ENCODE peak calls at places on chromosomes 11 and 22, in seven cellular contexts. V is heart left ventricle, R is adrenal gland, W is breast epithelium, U is tibial artery, M is endothelial cell of umbilical vein, Y is GM23338. J is an unnamed sample. For H3K36me3, the result is how much of the 10 kb centered on the place peaks cover.

GRCh38 chr11:7596975-7597391 is 76.3 kb downstream of the CYB5R2 start:
- DNase-seq in R (no peak), W (no peak), U (no peak), V (no peak), Y (no peak), M (no peak), J (peak)

GRCh38 chr11:83033972-83034672 is 37.6 kb downstream of the RAB30 start:
- DNase-seq in Y (peak), R (no peak), W (no peak), V (no peak), M (peak), U (peak), J (peak)

GRCh38 chr11:11065396-11065795 is 207.5 kb upstream of the ZBED5 start:
- DNase-seq in M (no peak), U (no peak), W (no peak), Y (peak), R (no peak), V (no peak), J (no peak)

GRCh38 chr11:122814401-122814800 is 23.9 kb upstream of the CRTAM start:
- DNase-seq in V (no peak), R (no peak), Y (peak), M (no peak), U (no peak), W (no peak), J (no peak)

GRCh38 chr11:128777369-128778011 is 83.6 kb downstream of the FLI1 start:
- DNase-seq in V (no peak), Y (peak), W (no peak), R (no peak), M (no peak), U (no peak), J (no peak)

GRCh38 chr11:71252782-71253730 is 679 bp upstream of the SHANK2 start:
- DNase-seq in W (peak), Y (peak), R (no peak), U (no peak), M (no peak), V (no peak), J (no peak)

GRCh38 chr22:33271390-33272161 is 213.4 kb upstream of the SYN3 start:
- DNase-seq in V (peak), Y (no peak), W (peak), M (no peak), U (peak), R (no peak), J (no peak)

GRCh38 chr11:33258631-33259184 is 1.5 kb downstream of the HIPK3 start:
- DNase-seq in M (peak), U (no peak), R (no peak), W (no peak), Y (no peak), V (no peak), J (peak)

GRCh38 chr11:61107888-61108287 is 5.6 kb downstream of the CD5 start:
- DNase-seq in Y (no peak), R (no peak), U (no peak), V (no peak), W (peak), M (no peak), J (no peak)

GRCh38 chr22:39349506-39349966 is 255 bp upstream of the SYNGR1 start:
- DNase-seq in R (peak), Y (peak), M (no peak), W (no peak), V (no peak), U (no peak), J (no peak)

GRCh38 chr11:111631034-111631665 is 28.9 kb downstream of the SIK2 start:
- DNase-seq in W (no peak), R (no peak), U (no peak), Y (no peak), M (no peak), V (no peak), J (no peak)

GRCh38 chr11:86138958-86139357 is 70.1 kb upstream of the PICALM start:
- DNase-seq in M (no peak), R (no peak), Y (no peak), V (no peak), W (no peak), U (no peak), J (no peak)

GRCh38 chr11:93857413-93858185 is 7.2 kb upstream of the VSTM5 start:
- DNase-seq in V (no peak), R (no peak), W (no peak), M (peak), Y (no peak), U (no peak), J (no peak)

GRCh38 chr11:101158119-101158518 is 28.5 kb upstream of the PGR start:
- DNase-seq in R (no peak), Y (no peak), V (no peak), M (no peak), W (no peak), U (no peak), J (no peak)

GRCh38 chr11:110907629-110908028 is 195.4 kb upstream of the ARHGAP20 start:
- DNase-seq in W (no peak), V (no peak), Y (no peak), U (no peak), R (peak), M (peak), J (no peak)

GRCh38 chr11:116851631-116852030 is 14.2 kb upstream of the APOA1 start:
- DNase-seq in R (no peak), Y (no peak), U (peak), V (no peak), M (no peak), W (no peak), J (no peak)

GRCh38 chr11:75954039-75954438 is 139.0 kb downstream of the UVRAG start:
- DNase-seq in M (no peak), U (no peak), Y (no peak), R (no peak), V (no peak), W (no peak), J (no peak)

GRCh38 chr11:44630511-44631210 is 65.2 kb downstream of the CD82 start:
- DNase-seq in Y (no peak), V (no peak), R (peak), M (no peak), W (no peak), U (peak), J (peak)

GRCh38 chr22:26579331-26579886 is 10.5 kb downstream of the TPST2 start:
- DNase-seq in U (no peak), M (no peak), V (no peak), W (no peak), R (no peak), Y (no peak), J (no peak)

GRCh38 chr22:44925465-44926123 is 84.2 kb downstream of the PHF21B start:
- DNase-seq in W (no peak), V (no peak), M (no peak), R (no peak), Y (no peak), U (no peak), J (peak)

GRCh38 chr11:85826096-85826855 is 15.3 kb upstream of the SYTL2 start:
- DNase-seq in V (peak), W (no peak), M (peak), Y (peak), R (peak), U (no peak), J (no peak)

GRCh38 chr11:2777396-2777795 is 77.6 kb upstream of the KCNQ1OT1 start:
- DNase-seq in M (no peak), U (peak), Y (no peak), W (peak), V (peak), R (peak), J (peak)

GRCh38 chr11:105224859-105225258 is 85.3 kb upstream of the CARD18 start:
- DNase-seq in W (no peak), R (no peak), U (no peak), V (no peak), M (no peak), Y (no peak), J (no peak)

GRCh38 chr11:63614136-63614664 is at the start of gene PLAAT3:
- DNase-seq in W (peak), V (peak), U (peak), M (peak), R (peak), Y (peak), J (peak)

GRCh38 chr22:31238057-31238456 is 26.0 kb downstream of the LIMK2 start:
- DNase-seq in V (no peak), Y (no peak), W (no peak), M (no peak), U (no peak), R (no peak), J (no peak)

GRCh38 chr11:102295045-102295444 is 22.2 kb upstream of the BIRC3 start:
- DNase-seq in V (no peak), Y (no peak), W (no peak), R (no peak), U (no peak), M (no peak), J (no peak)

GRCh38 chr11:75554258-75555022 is 7.6 kb upstream of the SERPINH1 start:
- DNase-seq in U (peak), M (peak), Y (peak), V (peak), W (peak), R (peak), J (peak)

GRCh38 chr22:30286331-30286730 is 3.0 kb downstream of the CASTOR1 start:
- DNase-seq in R (no peak), V (no peak), W (no peak), U (no peak), Y (no peak), M (no peak), J (no peak)

GRCh38 chr11:113805640-113806039 is 26.0 kb downstream of the CLDN25 start:
- DNase-seq in R (no peak), M (no peak), W (no peak), Y (no peak), V (no peak), U (no peak), J (no peak)

GRCh38 chr22:28560005-28560742 is 119.5 kb downstream of the TTC28 start:
- DNase-seq in V (no peak), Y (no peak), U (no peak), W (no peak), R (no peak), M (peak), J (no peak)

GRCh38 chr11:134445601-134446325 is 33.7 kb upstream of the B3GAT1 start:
- DNase-seq in M (no peak), W (no peak), Y (no peak), V (no peak), R (no peak), U (peak), J (peak)

GRCh38 chr11:75230621-75231020 is 10.0 kb upstream of the TPBGL start:
- DNase-seq in V (no peak), M (no peak), U (no peak), W (no peak), R (no peak), Y (no peak), J (no peak)

GRCh38 chr22:24423519-24424000 is 3.8 kb upstream of the ADORA2A start:
- DNase-seq in W (peak), M (peak), Y (peak), V (peak), R (peak), U (no peak), J (peak)

GRCh38 chr11:45616802-45617549 is 48.4 kb downstream of the CHST1 start:
- DNase-seq in V (no peak), Y (no peak), R (no peak), W (no peak), U (no peak), M (no peak), J (no peak)

GRCh38 chr22:19599626-19600243 is 75.5 kb upstream of the CLDN5 start:
- DNase-seq in U (no peak), R (no peak), W (no peak), M (no peak), Y (no peak), V (no peak), J (peak)

GRCh38 chr22:17954860-17955587 is 69.3 kb downstream of the MICAL3 start:
- DNase-seq in M (no peak), V (no peak), Y (no peak), U (peak), R (no peak), W (no peak), J (peak)

GRCh38 chr11:19368726-19369364 is 128.1 kb upstream of the E2F8 start:
- DNase-seq in W (no peak), M (peak), V (no peak), R (no peak), Y (no peak), U (no peak), J (no peak)

DNA sequence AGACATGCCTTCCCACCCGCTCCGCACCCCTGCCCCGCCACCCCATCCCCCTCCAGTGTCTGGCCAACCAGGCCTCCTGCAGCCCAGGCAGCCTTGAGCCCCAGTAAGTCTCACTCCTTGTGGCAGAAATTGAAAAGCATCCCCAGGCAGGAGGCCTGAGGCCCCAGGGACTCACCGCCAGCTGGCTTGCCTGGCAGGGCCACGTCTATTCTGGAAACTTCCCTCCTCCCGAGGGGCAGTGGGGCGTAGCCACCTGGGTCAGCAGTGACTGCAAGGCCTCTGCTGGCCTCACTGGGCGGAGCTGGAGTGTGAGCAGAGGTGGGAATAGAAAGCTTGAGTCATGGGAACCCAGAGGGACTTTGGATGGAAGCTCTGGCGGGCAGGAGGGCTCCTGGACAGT is 26.3 kb downstream of the ANO1 start:
- DNase-seq in R (no peak), W (no peak), U (peak), M (no peak), Y (no peak), V (no peak), J (no peak)
- H3K36me3 ChIP-seq in R (under half), W (under half), U (under half), M (under half), Y (under half), V (under half), J (under half)

DNA sequence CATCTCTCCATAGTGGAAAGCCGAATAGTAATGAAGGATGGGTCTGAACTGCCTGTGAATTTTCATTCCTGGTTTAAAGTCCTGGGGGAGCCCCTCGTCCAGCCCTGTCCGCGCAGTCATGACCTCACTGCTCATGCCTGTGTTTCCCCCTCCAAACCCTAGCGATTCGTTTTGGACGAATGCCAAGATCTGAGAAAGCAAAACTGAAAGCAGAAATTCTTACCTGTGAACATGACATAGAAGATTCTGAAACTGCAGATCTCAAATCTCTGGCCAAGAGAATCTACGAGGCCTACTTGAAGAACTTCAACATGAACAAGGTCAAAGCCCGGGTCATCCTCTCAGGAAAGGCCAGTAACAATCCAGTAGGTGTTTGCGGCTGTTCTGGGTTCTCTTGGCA is 30.4 kb downstream of the CDPF1 start:
- DNase-seq in V (no peak), Y (no peak), M (no peak), W (no peak), U (no peak), R (no peak), J (no peak)
- H3K36me3 ChIP-seq in V (under half), Y (under half), M (under half), W (under half), U (half or more), R (half or more), J (under half)

DNA sequence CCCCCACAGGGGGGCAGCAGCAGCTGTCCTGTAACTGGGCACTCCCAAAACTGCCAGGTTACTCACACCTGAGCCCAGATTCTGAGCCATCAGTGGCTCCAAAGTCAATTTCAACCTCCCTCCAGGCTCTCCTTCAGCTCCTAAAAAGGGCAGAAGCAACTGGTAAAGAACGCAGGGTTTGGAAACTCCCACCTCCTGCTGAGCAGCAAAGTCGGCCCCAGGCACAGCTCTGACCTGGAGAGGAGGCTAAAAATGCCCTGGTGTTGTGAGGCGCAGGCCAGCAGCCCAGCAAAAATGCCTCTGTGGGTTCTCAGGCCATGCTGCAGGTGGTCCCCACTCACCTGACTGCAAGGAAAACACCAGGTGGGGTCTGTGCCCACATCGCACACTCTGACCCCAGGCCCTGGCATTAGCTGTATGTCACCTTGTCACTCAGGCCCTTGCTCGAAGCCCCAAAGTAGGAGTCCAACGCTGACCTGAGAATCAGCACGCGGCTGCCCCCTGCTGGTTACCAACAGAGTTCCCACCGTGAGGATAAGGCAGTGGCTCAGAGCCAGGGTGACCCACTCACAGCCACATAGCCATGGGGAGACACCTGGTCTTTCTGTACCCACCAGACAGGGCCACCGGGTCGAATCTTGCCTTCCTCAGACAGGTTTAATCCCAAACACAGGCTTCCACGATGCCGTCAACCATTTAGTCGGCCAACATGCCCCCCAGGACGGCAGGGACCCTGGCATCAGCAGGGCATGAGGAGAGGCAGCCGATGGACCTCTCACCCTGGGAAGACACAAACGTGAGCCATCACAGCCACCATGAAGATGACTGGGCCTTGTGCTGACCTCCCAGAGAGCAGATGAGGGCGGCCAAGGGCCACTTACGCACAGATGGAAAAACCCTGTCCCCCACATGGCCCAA is 11.1 kb downstream of the POLR3H start:
- DNase-seq in W (no peak), M (peak), U (peak), R (peak), Y (peak), V (peak), J (peak)
- H3K36me3 ChIP-seq in W (under half), M (under half), U (under half), R (under half), Y (under half), V (under half), J (under half)

DNA sequence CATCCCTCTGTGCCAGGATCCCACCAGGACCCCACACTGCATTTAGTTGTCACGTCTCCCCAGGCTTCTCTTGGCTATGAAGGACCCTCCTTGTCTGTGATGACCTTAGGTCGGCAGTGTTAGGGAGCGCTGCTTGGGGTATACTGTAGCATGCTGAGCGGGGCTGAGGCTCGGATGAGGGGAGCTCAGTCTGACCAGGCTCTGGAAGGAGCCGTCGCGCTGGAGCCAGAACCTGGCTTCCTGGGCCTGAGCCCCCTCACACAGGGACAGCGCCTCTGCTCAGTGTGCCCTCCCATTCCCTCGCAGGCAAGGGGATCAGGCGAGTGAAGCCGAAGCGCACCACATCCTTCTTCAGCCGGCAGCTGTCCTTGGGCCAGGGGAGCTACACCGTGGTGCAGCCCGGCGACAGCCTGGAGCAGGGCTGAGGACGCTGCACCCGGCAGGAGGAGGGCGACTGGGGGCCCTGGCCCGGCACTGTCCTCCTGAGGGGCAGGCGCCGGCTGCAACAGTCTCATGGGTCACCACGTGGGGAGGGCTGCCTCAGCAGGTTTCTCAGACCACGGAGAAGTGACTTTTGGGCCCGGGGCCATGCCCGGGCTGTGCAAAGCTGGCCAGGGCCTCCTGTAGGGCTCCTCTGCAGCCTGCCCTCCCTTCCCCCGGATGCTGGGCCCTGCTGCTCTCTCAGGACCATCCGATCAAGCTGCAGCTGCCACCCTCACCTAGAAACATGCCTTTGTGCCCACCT is 11.5 kb upstream of the NEAT1 start:
- DNase-seq in W (no peak), Y (no peak), R (no peak), U (peak), M (no peak), V (peak), J (peak)
- H3K36me3 ChIP-seq in W (under half), Y (under half), R (half or more), U (under half), M (under half), V (under half), J (under half)

GRCh38 chr22:23203452-23204124 is 23.3 kb downstream of the BCR start:
- DNase-seq in Y (no peak), V (no peak), W (no peak), R (no peak), U (no peak), M (no peak), J (no peak)
- H3K36me3 ChIP-seq in Y (under half), V (under half), W (under half), R (under half), U (under half), M (under half), J (under half)

GRCh38 chr11:69648679-69649575 is 8.0 kb downstream of the CCND1 start:
- DNase-seq in Y (no peak), W (no peak), M (no peak), U (peak), R (no peak), V (no peak), J (peak)

GRCh38 chr11:69647761-69648497 is 7.0 kb downstream of the CCND1 start:
- DNase-seq in Y (no peak), W (no peak), R (no peak), V (no peak), M (no peak), U (peak), J (peak)

GRCh38 chr11:69646493-69647201 is 5.7 kb downstream of the CCND1 start:
- DNase-seq in W (no peak), Y (no peak), V (no peak), U (peak), M (no peak), R (no peak), J (peak)

GRCh38 chr11:69645801-69646492 is 5.0 kb downstream of the CCND1 start:
- DNase-seq in M (no peak), V (no peak), U (no peak), W (no peak), R (no peak), Y (no peak), J (no peak)

GRCh38 chr11:69647349-69647748 is 6.4 kb downstream of the CCND1 start:
- DNase-seq in M (no peak), Y (no peak), V (no peak), W (no peak), R (no peak), U (no peak), J (no peak)
- H3K36me3 ChIP-seq in M (under half), Y (under half), V (under half), W (under half), R (half or more), U (under half), J (under half)

J was measured in sigmoid colon.